ENCODE peak calls at places on chromosomes 5 and 9, in ten cellular contexts. L is mesenchymal stem cell, E is GM06990, O is DMS53, C is EL, T is AG20443, W is fibroblast of mammary gland, D is cardiac muscle cell, I is AG08396, A is NCI-H1436. Q is an unnamed sample.

GRCh38 chr5:36150676-36151433 is 832 bp downstream of the LMBRD2 start:
- DNase-seq in L (peak; percentile 60), A (no peak), D (peak; percentile 47), T (peak; percentile 53), W (peak; percentile 59), I (peak; percentile 46), E (peak; percentile 38), O (peak; percentile 48), C (peak; percentile 62), Q (peak; percentile 66)

GRCh38 chr9:24096756-24097155 is 270.7 kb upstream of the ELAVL2 start:
- DNase-seq in I (no peak), E (no peak), A (no peak), D (no peak), T (no peak), L (no peak), W (no peak), O (no peak), C (no peak), Q (no peak)

GRCh38 chr9:82736126-82736525 is 326.8 kb downstream of the RASEF start:
- DNase-seq in T (no peak), L (no peak), O (no peak), A (no peak), I (no peak), D (no peak), C (no peak), E (no peak), W (no peak), Q (no peak)

GRCh38 chr5:87579678-87580077 is 166.9 kb upstream of the CCNH start:
- DNase-seq in T (no peak), A (no peak), C (no peak), I (no peak), O (no peak), L (no peak), E (no peak), D (no peak), W (no peak), Q (no peak)

GRCh38 chr9:70902705-70903131 is 218.7 kb downstream of the TRPM3 start:
- DNase-seq in T (peak; percentile 83), O (peak; percentile 1), E (no peak), C (peak; percentile 97), W (peak; percentile 100), D (peak; percentile 97), L (peak; percentile 81), A (no peak), I (peak; percentile 52), Q (peak; percentile 78)

GRCh38 chr9:89883401-89884341 is 278.9 kb downstream of the GADD45G start:
- DNase-seq in A (no peak), C (no peak), I (no peak), O (no peak), L (no peak), E (no peak), W (no peak), D (no peak), T (no peak), Q (no peak)

GRCh38 chr9:16637938-16638337 is 232.5 kb downstream of the BNC2 start:
- DNase-seq in W (no peak), L (no peak), E (no peak), O (no peak), C (no peak), I (no peak), A (no peak), D (peak; percentile 47), T (no peak), Q (no peak)

GRCh38 chr5:148640471-148640870 is 13.9 kb downstream of the HTR4 start:
- DNase-seq in O (no peak), C (no peak), E (no peak), T (no peak), L (no peak), W (no peak), I (no peak), D (no peak), A (no peak), Q (no peak)

GRCh38 chr5:157148734-157149615 is 6.3 kb upstream of the MED7 start:
- DNase-seq in A (peak; percentile 51), C (peak; percentile 63), O (peak; percentile 81), T (peak; percentile 83), I (peak; percentile 68), E (no peak), W (peak; percentile 69), L (peak; percentile 73), D (peak; percentile 80), Q (peak; percentile 95)

GRCh38 chr5:35626108-35626507 is 8.4 kb downstream of the SPEF2 start:
- DNase-seq in C (peak; percentile 57), I (peak; percentile 15), A (no peak), T (peak; percentile 19), D (no peak), E (no peak), O (no peak), L (no peak), W (peak; percentile 18), Q (no peak)

GRCh38 chr5:179165421-179166170 is 105.4 kb downstream of the ZNF354C start:
- DNase-seq in C (no peak), A (no peak), I (no peak), T (no peak), L (no peak), D (no peak), O (no peak), W (no peak), E (no peak), Q (no peak)

GRCh38 chr9:79215819-79216218 is 355.9 kb upstream of the TLE4 start:
- DNase-seq in O (no peak), W (peak; percentile 2), I (no peak), C (peak; percentile 56), A (no peak), D (peak; percentile 10), T (no peak), E (no peak), L (no peak), Q (peak; percentile 7)

GRCh38 chr9:73132034-73132776 is 19.5 kb upstream of the ANXA1 start:
- DNase-seq in A (peak; percentile 64), T (peak; percentile 73), C (peak; percentile 85), L (peak; percentile 95), O (peak; percentile 87), D (peak; percentile 91), I (peak; percentile 64), E (peak; percentile 39), W (peak; percentile 79), Q (peak; percentile 61)

GRCh38 chr9:123168526-123168925 is 99.9 kb downstream of the STRBP start:
- DNase-seq in E (no peak), L (no peak), D (no peak), O (no peak), I (no peak), A (no peak), T (no peak), C (no peak), W (no peak), Q (no peak)

GRCh38 chr5:1246711-1247431 is 21.7 kb downstream of the SLC6A18 start:
- DNase-seq in O (peak; percentile 89), I (peak; percentile 68), T (peak; percentile 61), C (no peak), E (no peak), D (peak; percentile 43), A (no peak), W (peak; percentile 4), L (peak; percentile 5), Q (peak; percentile 59)

GRCh38 chr9:81370650-81371049 is 318.7 kb downstream of the TLE1 start:
- DNase-seq in A (no peak), E (no peak), I (no peak), C (no peak), L (no peak), T (no peak), W (no peak), D (no peak), O (no peak), Q (no peak)

GRCh38 chr9:121498150-121498486 is 1.5 kb downstream of the GGTA1 start:
- DNase-seq in E (peak; percentile 59), A (peak; percentile 79), I (peak; percentile 82), O (peak; percentile 94), D (peak; percentile 82), L (peak; percentile 75), C (peak; percentile 74), T (peak; percentile 76), W (peak; percentile 74), Q (peak; percentile 76)

GRCh38 chr5:31113666-31114065 is 79.8 kb upstream of the CDH6 start:
- DNase-seq in W (no peak), O (no peak), E (no peak), L (no peak), T (no peak), D (no peak), C (no peak), I (no peak), A (no peak), Q (no peak)

GRCh38 chr9:72149231-72149975 is at the start of gene GDA:
- DNase-seq in C (no peak), E (peak; percentile 5), T (peak; percentile 27), W (no peak), O (peak; percentile 78), D (no peak), L (no peak), A (no peak), I (peak; percentile 16), Q (no peak)

GRCh38 chr9:124661184-124661755 is 109.8 kb downstream of the NR6A1 start:
- DNase-seq in T (no peak), W (no peak), A (no peak), E (no peak), O (peak; percentile 14), C (no peak), L (no peak), I (no peak), D (no peak), Q (no peak)

GRCh38 chr5:172748341-172748843 is 22.6 kb downstream of the DUSP1 start:
- DNase-seq in I (no peak), A (no peak), O (no peak), T (no peak), D (peak; percentile 96), W (no peak), L (peak; percentile 87), E (no peak), C (no peak), Q (no peak)

GRCh38 chr5:129361441-129362025 is 98.6 kb upstream of the ADAMTS19 start:
- DNase-seq in E (no peak), C (peak; percentile 8), D (peak; percentile 43), W (peak; percentile 47), I (no peak), A (no peak), O (peak; percentile 61), L (peak; percentile 37), T (no peak), Q (peak; percentile 53)

GRCh38 chr9:120480707-120481106 is 99.3 kb downstream of the CDK5RAP2 start:
- DNase-seq in D (no peak), T (peak; percentile 24), O (peak; percentile 27), C (no peak), W (peak; percentile 78), I (peak; percentile 13), L (no peak), A (no peak), E (no peak), Q (no peak)

GRCh38 chr9:37747271-37747753 is 6.3 kb upstream of the TRMT10B start:
- DNase-seq in D (peak; percentile 76), L (peak; percentile 78), T (peak; percentile 90), C (peak; percentile 72), A (peak; percentile 57), I (peak; percentile 87), W (peak; percentile 72), O (peak; percentile 70), E (no peak), Q (peak; percentile 69)